ENCODE peak calls at places on chromosomes 1 and 21, in seven cellular contexts. U is A549, I is vagina, E is sigmoid colon, S is breast epithelium, G is stomach, H is body of pancreas. V is an unnamed sample.

GRCh38 chr1:84698151-84698651 is 7.9 kb upstream of the SSX2IP start:
- DNase-seq in S (no peak), U (no peak), E (no peak), H (no peak), I (no peak), G (no peak), V (peak; percentile 16)

GRCh38 chr1:162417650-162418049 is 5.7 kb upstream of the SH2D1B start:
- DNase-seq in S (no peak), H (no peak), U (no peak), I (no peak), E (no peak), G (no peak), V (no peak)

GRCh38 chr1:21764615-21765423 is 18.1 kb downstream of the USP48 start:
- DNase-seq in G (peak; percentile 81), S (peak; percentile 57), E (no peak), U (peak; percentile 35), H (peak; percentile 68), I (no peak), V (peak; percentile 53)

GRCh38 chr21:41761211-41762181 is 5.4 kb downstream of the RIPK4 start:
- DNase-seq in S (no peak), H (peak; percentile 85), U (no peak), E (peak; percentile 75), I (no peak), G (peak; percentile 77), V (peak; percentile 84)

GRCh38 chr1:205493241-205494085 is 11.0 kb upstream of the CDK18 start:
- DNase-seq in U (no peak), H (peak; percentile 40), I (no peak), E (no peak), G (peak; percentile 28), S (peak; percentile 66), V (peak; percentile 87)

GRCh38 chr1:203915811-203916210 is 54.4 kb downstream of the SNRPE start:
- DNase-seq in S (no peak), G (no peak), E (no peak), I (no peak), U (peak; percentile 28), H (no peak), V (no peak)

GRCh38 chr1:115680730-115681111 is 39.0 kb downstream of the VANGL1 start:
- DNase-seq in S (no peak), U (no peak), E (no peak), H (no peak), I (no peak), G (no peak), V (no peak)

GRCh38 chr1:226640737-226641136 is 92.2 kb downstream of the STUM start:
- DNase-seq in G (no peak), S (no peak), I (no peak), U (no peak), E (peak; percentile 63), H (no peak), V (no peak)

GRCh38 chr1:4006676-4007374 is 106.8 kb upstream of the C1orf174 start:
- DNase-seq in S (no peak), E (no peak), G (no peak), I (no peak), U (no peak), H (no peak), V (no peak)

GRCh38 chr1:36154765-36155559 is 998 bp upstream of the MAP7D1 start:
- DNase-seq in I (no peak), S (peak; percentile 38), E (no peak), H (peak; percentile 36), U (no peak), G (no peak), V (no peak)

GRCh38 chr21:35234725-35235124 is 185.6 kb upstream of the RUNX1 start:
- DNase-seq in H (no peak), S (no peak), G (no peak), U (no peak), I (no peak), E (no peak), V (no peak)

GRCh38 chr21:44764319-44765230 is 37.0 kb downstream of the UBE2G2 start:
- DNase-seq in G (no peak), I (no peak), S (no peak), H (no peak), E (no peak), U (no peak), V (no peak)

GRCh38 chr1:30377230-30378022 is 346.0 kb downstream of the MATN1 start:
- DNase-seq in I (no peak), U (no peak), H (no peak), S (no peak), G (no peak), E (peak; percentile 25), V (no peak)

GRCh38 chr1:64263856-64264255 is 60.4 kb downstream of the UBE2U start:
- DNase-seq in I (no peak), H (no peak), G (no peak), S (no peak), E (no peak), U (no peak), V (no peak)

GRCh38 chr1:186239211-186239610 is 135.8 kb downstream of the TPR start:
- DNase-seq in H (no peak), I (no peak), U (no peak), G (no peak), E (no peak), S (no peak), V (no peak)

GRCh38 chr1:6967431-6968079 is 182.3 kb downstream of the CAMTA1 start:
- DNase-seq in S (no peak), U (no peak), G (no peak), H (no peak), E (no peak), I (no peak), V (no peak)

GRCh38 chr21:44850208-44850800 is 23.2 kb downstream of the PTTG1IP start:
- DNase-seq in S (no peak), H (no peak), I (no peak), E (no peak), G (no peak), U (no peak), V (no peak)

GRCh38 chr1:6464514-6464836 is 1.5 kb downstream of the TNFRSF25 start:
- DNase-seq in S (no peak), H (peak; percentile 90), I (no peak), E (no peak), G (peak; percentile 90), U (no peak), V (peak; percentile 81)

GRCh38 chr1:75795703-75796193 is 934 bp upstream of the MSH4 start:
- DNase-seq in G (no peak), U (no peak), H (no peak), I (no peak), E (no peak), S (no peak), V (no peak)

DNA sequence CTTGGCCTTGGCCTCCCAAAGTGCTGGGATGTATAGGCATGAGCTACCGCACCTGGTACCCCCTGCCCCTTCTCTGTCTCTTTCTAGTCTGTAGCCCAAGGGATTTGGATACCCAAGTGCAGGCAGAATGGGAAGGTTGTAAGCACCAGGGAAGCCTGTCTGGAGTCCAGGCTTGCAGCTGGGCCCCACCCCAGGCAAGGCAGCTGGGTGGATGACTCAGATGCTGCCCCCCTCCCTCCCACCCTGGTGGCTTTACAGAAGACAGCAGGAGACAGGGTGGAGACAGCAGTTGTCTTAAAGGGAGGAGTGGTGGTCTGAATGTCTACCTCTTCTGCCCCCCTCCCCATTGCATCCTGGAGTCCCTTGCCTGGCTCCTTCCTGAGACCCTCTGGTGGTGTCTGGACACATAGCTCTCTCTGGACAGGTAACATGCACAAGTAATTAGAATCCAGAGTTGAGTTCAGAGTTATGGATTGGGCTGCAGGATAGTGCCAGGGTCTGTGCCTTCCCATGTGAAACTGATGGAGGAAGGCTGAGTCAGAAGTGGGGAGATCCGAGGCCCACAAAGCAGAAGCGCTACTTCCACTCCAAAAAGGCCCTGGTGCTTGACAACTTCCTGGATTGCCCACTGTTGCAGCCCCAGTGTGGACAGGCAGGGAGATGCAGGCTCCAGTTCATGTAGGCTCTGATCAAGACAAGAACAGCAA is 5.1 kb downstream of the LMNA start:
- DNase-seq in E (peak; percentile 86), U (no peak), H (peak; percentile 26), G (no peak), I (no peak), S (no peak), V (no peak)
- TF ChIP-seq POLR2A in E (no peak), U (no peak), H (no peak), G (no peak), I (no peak), S (no peak), V (no peak)

GRCh38 chr21:33240404-33240803 is 10.7 kb downstream of the IFNAR2 start:
- DNase-seq in H (no peak), I (no peak), S (no peak), G (no peak), E (no peak), U (no peak), V (no peak)

GRCh38 chr21:33238146-33238545 is 8.4 kb downstream of the IFNAR2 start:
- DNase-seq in U (no peak), G (no peak), E (no peak), S (no peak), H (no peak), I (no peak), V (no peak)

GRCh38 chr21:33236799-33237198 is 7.1 kb downstream of the IFNAR2 start:
- DNase-seq in I (no peak), S (no peak), U (no peak), E (no peak), H (no peak), G (no peak), V (no peak)

GRCh38 chr21:33237446-33237845 is 7.7 kb downstream of the IFNAR2 start:
- DNase-seq in G (no peak), I (no peak), S (no peak), U (no peak), E (no peak), H (no peak), V (no peak)

GRCh38 chr21:33238565-33239255 is 9.0 kb downstream of the IFNAR2 start:
- DNase-seq in H (no peak), I (no peak), E (no peak), G (no peak), U (no peak), S (no peak), V (no peak)
- TF ChIP-seq POLR2A in H (no peak), I (no peak), E (no peak), G (no peak), U (no peak), S (no peak), V (no peak)

GRCh38 chr1:70033934-70034333 is 171.4 kb downstream of the LRRC40 start:
- DNase-seq in I (no peak), E (no peak), G (no peak), U (no peak), S (no peak), H (no peak), V (no peak)
- TF ChIP-seq POLR2A in I (no peak), E (no peak), G (no peak), U (no peak), S (no peak), H (no peak), V (no peak)

DNA sequence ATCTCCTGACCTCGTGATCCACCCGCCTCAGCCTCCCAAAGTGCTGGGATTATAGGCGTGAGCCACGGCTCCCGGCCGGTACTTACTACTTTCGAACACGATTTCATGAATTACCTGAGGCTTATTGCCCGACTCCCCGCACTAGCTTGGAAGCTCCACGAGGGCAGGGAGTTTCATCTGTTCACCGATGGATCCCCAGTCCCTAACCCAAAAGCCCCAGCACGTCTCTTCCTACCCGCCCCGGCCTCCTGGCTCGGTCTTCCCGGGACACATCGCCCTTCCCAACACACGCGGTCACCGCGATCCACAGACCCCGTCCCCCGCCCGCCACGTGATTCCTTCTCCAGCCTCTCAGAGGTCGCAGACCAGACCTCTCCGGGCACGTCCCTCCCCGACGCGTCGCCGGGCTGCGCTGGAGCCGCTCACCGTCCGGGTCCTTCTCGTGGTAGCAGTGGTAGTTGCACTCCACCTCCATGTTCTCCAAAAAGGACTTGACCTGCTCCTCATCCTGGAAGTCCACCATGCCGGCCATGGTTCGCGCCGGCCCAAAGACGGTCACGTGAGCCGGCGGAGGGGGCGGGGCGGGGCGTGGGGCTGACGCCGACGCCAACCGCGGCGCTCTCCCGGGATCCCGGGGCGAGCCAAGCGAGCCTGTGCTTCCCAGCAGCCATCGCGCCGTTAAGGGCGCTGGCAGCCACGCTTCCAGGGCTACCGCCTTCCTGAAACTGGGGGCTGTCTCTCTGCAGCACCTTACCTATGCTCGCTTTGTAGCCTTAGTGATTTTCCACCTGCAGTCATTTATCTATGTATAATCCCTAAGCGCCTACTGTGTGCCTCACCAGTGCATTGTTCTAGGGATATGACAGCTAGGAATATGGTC is at the start of gene COA7:
- DNase-seq in H (peak; percentile 92), G (peak; percentile 89), U (peak; percentile 61), I (peak; percentile 90), E (peak; percentile 93), S (peak; percentile 74), V (peak; percentile 76)
- TF ChIP-seq POLR2A in H (peak; percentile 34), G (no peak), U (peak; percentile 80), I (no peak), E (peak; percentile 30), S (no peak), V (peak; percentile 85)

V was measured in H54.